ENCODE peak calls at places on chromosome 10, in ten cellular contexts. F is A549; G is CD4-positive, alpha-beta T cell; Z is HCT116; M is tibial artery; U is heart left ventricle; L is colonic mucosa; R is tibial nerve; A is coronary artery; X is suprapubic skin. Y is an unnamed sample.

GRCh38 chr10:127091354-127091753 is 105.0 kb downstream of the INSYN2A start:
- DNase-seq in U (no peak), A (no peak), L (no peak), F (no peak), R (no peak), Z (no peak), G (no peak), X (no peak), M (no peak), Y (no peak)

GRCh38 chr10:538895-539294 is 150.6 kb downstream of the DIP2C start:
- DNase-seq in X (no peak), A (peak; percentile 36), G (no peak), Z (no peak), R (no peak), U (no peak), M (no peak), F (no peak), L (no peak), Y (peak; percentile 27)

GRCh38 chr10:17435187-17435586 is 19.2 kb downstream of the ST8SIA6 start:
- DNase-seq in M (no peak), Z (no peak), G (no peak), A (no peak), U (no peak), X (no peak), L (no peak), F (no peak), R (no peak), Y (no peak)

GRCh38 chr10:124975977-124976514 is 34.1 kb downstream of the ZRANB1 start:
- DNase-seq in G (no peak), F (no peak), U (no peak), A (no peak), X (no peak), Z (no peak), L (no peak), R (no peak), M (no peak), Y (no peak)

GRCh38 chr10:120145107-120145506 is 252.6 kb downstream of the SEC23IP start:
- DNase-seq in X (no peak), A (no peak), Z (no peak), L (no peak), G (no peak), M (no peak), U (no peak), R (no peak), F (no peak), Y (no peak)

GRCh38 chr10:76883596-76883995 is 754.0 kb downstream of the KCNMA1 start:
- DNase-seq in A (no peak), R (no peak), Z (no peak), M (no peak), L (no peak), G (no peak), U (no peak), X (no peak), F (no peak), Y (no peak)

GRCh38 chr10:91409869-91410637 is at the start of gene HECTD2:
- DNase-seq in G (peak; percentile 64), M (peak; percentile 86), U (peak; percentile 92), F (peak; percentile 52), L (peak; percentile 72), A (peak; percentile 78), Z (peak; percentile 19), X (peak; percentile 88), R (peak; percentile 60), Y (no peak)

GRCh38 chr10:113221756-113222168 is 271.7 kb downstream of the TCF7L2 start:
- DNase-seq in G (no peak), U (no peak), X (no peak), F (no peak), A (no peak), Z (peak; percentile 56), L (no peak), R (no peak), M (no peak), Y (peak; percentile 46)

GRCh38 chr10:103745264-103746247 is 109.8 kb downstream of the SH3PXD2A start:
- DNase-seq in G (peak; percentile 15), Z (peak; percentile 76), R (no peak), F (no peak), X (no peak), A (no peak), L (peak; percentile 47), U (no peak), M (no peak), Y (peak; percentile 85)

GRCh38 chr10:108789911-108790310 is 1133.4 kb downstream of the XPNPEP1 start:
- DNase-seq in U (no peak), R (no peak), Z (no peak), G (no peak), F (no peak), A (no peak), M (no peak), X (no peak), L (no peak), Y (peak; percentile 94)

GRCh38 chr10:129764011-129764900 is 199.8 kb downstream of the EBF3 start:
- DNase-seq in M (peak; percentile 60), A (peak; percentile 55), R (no peak), X (peak; percentile 56), G (no peak), F (no peak), Z (no peak), U (no peak), L (peak; percentile 10), Y (no peak)

GRCh38 chr10:44878704-44879530 is 32.2 kb upstream of the TMEM72 start:
- DNase-seq in G (peak; percentile 70), A (peak; percentile 89), R (peak; percentile 70), L (peak; percentile 90), U (peak; percentile 94), F (peak; percentile 66), X (peak; percentile 91), M (peak; percentile 93), Z (no peak), Y (peak; percentile 32)

GRCh38 chr10:78316451-78316931 is 282.8 kb downstream of the RPS24 start:
- DNase-seq in X (no peak), U (no peak), A (peak; percentile 53), R (no peak), M (no peak), G (no peak), Z (no peak), F (no peak), L (peak; percentile 16), Y (no peak)

GRCh38 chr10:80261316-80262030 is 28.0 kb downstream of the MAT1A start:
- DNase-seq in U (no peak), G (no peak), R (no peak), M (no peak), L (no peak), A (no peak), Z (no peak), F (no peak), X (no peak), Y (no peak)

GRCh38 chr10:53893061-53893460 is 908.0 kb downstream of the PCDH15 start:
- DNase-seq in U (no peak), A (no peak), L (no peak), R (no peak), X (no peak), M (no peak), Z (no peak), G (no peak), F (no peak), Y (no peak)

DNA sequence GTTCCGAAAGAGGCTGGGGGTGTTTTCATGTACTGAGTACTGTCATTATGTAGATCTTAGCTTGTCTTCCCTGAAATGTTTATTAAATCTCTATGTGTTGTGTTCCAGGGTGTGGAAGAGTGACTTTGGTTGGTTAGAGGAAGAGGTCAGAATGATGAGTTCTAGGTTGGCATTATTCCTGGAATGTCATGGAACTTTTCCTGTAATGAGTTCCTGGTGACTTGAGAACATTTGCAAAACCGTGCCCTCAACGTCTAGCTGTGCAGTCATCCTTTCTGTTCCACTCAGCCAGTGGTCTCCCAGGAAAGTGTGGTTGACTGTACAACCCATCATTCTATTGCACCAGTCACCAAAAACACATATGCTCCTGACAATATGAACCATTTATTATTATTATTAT is 129.6 kb downstream of the BICC1 start:
- DNase-seq in M (no peak), X (no peak), G (no peak), F (no peak), R (no peak), L (no peak), Z (no peak), U (no peak), A (no peak), Y (no peak)
- H3K27ac ChIP-seq in M (no peak overlapping the region), X (peak overlapping the region; percentile 57), G (no peak overlapping the region), F (peak overlapping the region; percentile 83), R (peak overlapping the region; percentile 60), L (no peak overlapping the region), Z (no peak overlapping the region), U (no peak overlapping the region), A (no peak overlapping the region), Y (no peak overlapping the region)

GRCh38 chr10:87920538-87920937 is 57.1 kb downstream of the PTEN start:
- DNase-seq in R (no peak), F (no peak), U (no peak), Z (no peak), L (no peak), M (no peak), X (no peak), G (no peak), A (no peak), Y (no peak)
- TF ChIP-seq CTCF in R (no peak), F (no peak), U (no peak), Z (no peak), L (no peak), M (no peak), X (no peak), G (no peak), A (no peak), Y (no peak)

GRCh38 chr10:128318366-128318765 is 192.1 kb upstream of the MKI67 start:
- DNase-seq in L (no peak), F (no peak), Z (no peak), R (no peak), M (peak; percentile 24), U (no peak), X (no peak), G (no peak), A (no peak), Y (no peak)
- H3K27ac ChIP-seq in L (no peak overlapping the region), F (no peak overlapping the region), Z (no peak overlapping the region), R (no peak overlapping the region), M (no peak overlapping the region), U (no peak overlapping the region), X (no peak overlapping the region), G (no peak overlapping the region), A (no peak overlapping the region), Y (no peak overlapping the region)

GRCh38 chr10:132446661-132447445 is 49.9 kb downstream of the PWWP2B start:
- DNase-seq in M (no peak), G (peak; percentile 56), L (peak; percentile 92), R (no peak), U (peak; percentile 75), X (no peak), Z (peak; percentile 48), A (no peak), F (peak; percentile 60), Y (peak; percentile 81)
- TF ChIP-seq CTCF in M (peak; percentile 16), G (peak; percentile 67), L (peak; percentile 40), R (peak; percentile 33), U (peak; percentile 47), X (peak; percentile 60), Z (peak; percentile 27), A (no peak), F (peak; percentile 34), Y (peak; percentile 89)

DNA sequence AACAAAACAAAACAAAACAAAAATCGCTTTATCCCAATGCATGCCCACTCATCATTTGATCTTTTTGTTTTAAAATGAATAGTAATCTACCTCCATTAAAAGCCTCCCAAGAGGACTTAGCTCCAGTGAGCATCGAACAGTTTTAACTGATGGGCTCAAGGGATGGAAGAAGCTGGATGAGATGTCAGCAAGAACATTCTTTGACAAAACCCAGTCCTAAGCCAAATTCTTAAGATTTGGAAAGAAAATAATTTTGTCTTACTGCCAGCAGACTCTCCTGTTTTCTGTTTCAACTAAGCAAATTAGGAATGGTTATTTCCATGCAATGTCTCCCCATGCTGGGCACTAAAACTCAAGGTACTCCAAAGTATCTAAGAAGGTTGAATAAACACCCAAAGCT is 127.3 kb downstream of the RNLS start:
- DNase-seq in R (no peak), A (no peak), F (no peak), G (no peak), L (no peak), X (no peak), U (no peak), M (no peak), Z (no peak), Y (no peak)
- H3K27ac ChIP-seq in R (peak overlapping the region; percentile 68), A (no peak overlapping the region), F (no peak overlapping the region), G (no peak overlapping the region), L (no peak overlapping the region), X (no peak overlapping the region), U (no peak overlapping the region), M (no peak overlapping the region), Z (no peak overlapping the region), Y (no peak overlapping the region)

Y was measured in foreskin keratinocyte.